ENCODE peak calls at places on chromosome 16, in five cellular contexts. A is Peyer's patch, M is brain microvascular endothelial cell, X is retinal pigment epithelial cell, J is heart right ventricle. L is an unnamed sample.

GRCh38 chr16:67736858-67737257 is 17.7 kb upstream of the GFOD2 start:
- DNase-seq in A (no peak), M (no peak), X (no peak), J (no peak), L (no peak)

GRCh38 chr16:48105456-48105855 is 50.3 kb downstream of the ABCC12 start:
- DNase-seq in A (no peak), M (no peak), X (no peak), J (no peak), L (no peak)

GRCh38 chr16:57172891-57173290 is 12.9 kb downstream of the PSME3IP1 start:
- DNase-seq in A (no peak), M (no peak), X (no peak), J (no peak), L (no peak)

GRCh38 chr16:85380905-85381737 is 232.0 kb upstream of the GSE1 start:
- DNase-seq in A (no peak), M (no peak), X (no peak), J (no peak), L (no peak)

GRCh38 chr16:68086336-68086821 is 1.2 kb downstream of the NFATC3 start:
- DNase-seq in A (no peak), M (no peak), X (no peak), J (no peak), L (no peak)

GRCh38 chr16:30377050-30377811 is 2.6 kb downstream of the MYL11 start:
- DNase-seq in A (peak), M (no peak), X (no peak), J (no peak), L (no peak)

GRCh38 chr16:84689126-84689525 is 10.7 kb upstream of the USP10 start:
- DNase-seq in A (no peak), M (peak), X (peak), J (no peak), L (peak)

GRCh38 chr16:84952335-84953050 is 58.8 kb downstream of the ZDHHC7 start:
- DNase-seq in A (peak), M (peak), X (peak), J (peak), L (no peak)

GRCh38 chr16:28317040-28317880 is 24.9 kb downstream of the SBK1 start:
- DNase-seq in A (peak), M (peak), X (peak), J (peak), L (no peak)

GRCh38 chr16:10982430-10983174 is 38.2 kb downstream of the CLEC16A start:
- DNase-seq in A (no peak), M (no peak), X (no peak), J (no peak), L (no peak)

GRCh38 chr16:66606000-66606751 is 1.7 kb downstream of the CMTM3 start:
- DNase-seq in A (no peak), M (no peak), X (no peak), J (no peak), L (no peak)

GRCh38 chr16:29824589-29825144 is 4.4 kb downstream of the MVP start:
- DNase-seq in A (no peak), M (no peak), X (no peak), J (no peak), L (no peak)

GRCh38 chr16:68166264-68166663 is 69.7 kb downstream of the ESRP2 start:
- DNase-seq in A (no peak), M (no peak), X (no peak), J (no peak), L (no peak)

GRCh38 chr16:75965504-75966374 is 239.4 kb upstream of the CPHXL start:
- DNase-seq in A (no peak), M (no peak), X (no peak), J (no peak), L (no peak)

GRCh38 chr16:67613808-67614207 is 31.1 kb upstream of the CARMIL2 start:
- DNase-seq in A (no peak), M (no peak), X (no peak), J (no peak), L (no peak)

GRCh38 chr16:68197250-68197649 is 38.7 kb downstream of the ESRP2 start:
- DNase-seq in A (no peak), M (peak), X (no peak), J (no peak), L (no peak)

GRCh38 chr16:57728336-57729181 is 7.0 kb upstream of the KATNB1 start:
- DNase-seq in A (peak), M (no peak), X (no peak), J (no peak), L (no peak)

GRCh38 chr16:87582966-87583325 is 19.4 kb upstream of the JPH3 start:
- DNase-seq in A (no peak), M (no peak), X (no peak), J (no peak), L (no peak)

GRCh38 chr16:75392911-75393310 is 40.4 kb downstream of the CFDP1 start:
- DNase-seq in A (peak), M (no peak), X (no peak), J (no peak), L (no peak)

GRCh38 chr16:31329671-31330552 is 25.1 kb upstream of the ITGAX start:
- DNase-seq in A (no peak), M (no peak), X (no peak), J (no peak), L (no peak)

GRCh38 chr16:11793840-11794239 is 3.2 kb downstream of the ZC3H7A start:
- DNase-seq in A (peak), M (no peak), X (no peak), J (peak), L (no peak)

GRCh38 chr16:30941600-30942420 is 7.1 kb upstream of the ORAI3 start:
- DNase-seq in A (peak), M (peak), X (no peak), J (peak), L (no peak)

GRCh38 chr16:85423631-85424030 is 189.5 kb upstream of the GSE1 start:
- DNase-seq in A (no peak), M (no peak), X (no peak), J (no peak), L (no peak)

GRCh38 chr16:67645397-67646121 is 615 bp downstream of the CARMIL2 start:
- DNase-seq in A (no peak), M (no peak), X (no peak), J (no peak), L (no peak)

GRCh38 chr16:71627631-71628236 is 1.8 kb downstream of the MARVELD3 start:
- DNase-seq in A (peak), M (no peak), X (no peak), J (no peak), L (no peak)

GRCh38 chr16:30903002-30903401 is 6.6 kb downstream of the CTF1 start:
- DNase-seq in A (no peak), M (no peak), X (no peak), J (no peak), L (no peak)

GRCh38 chr16:12300490-12300889 is 324.0 kb downstream of the SNX29 start:
- DNase-seq in A (no peak), M (no peak), X (no peak), J (no peak), L (no peak)

GRCh38 chr16:86510465-86511261 is at the start of gene FOXF1:
- DNase-seq in A (no peak), M (no peak), X (no peak), J (peak), L (no peak)

GRCh38 chr16:48865511-48865910 is 255.5 kb upstream of the N4BP1 start:
- DNase-seq in A (no peak), M (no peak), X (no peak), J (no peak), L (no peak)

GRCh38 chr16:56888806-56889205 is 23.8 kb downstream of the SLC12A3 start:
- DNase-seq in A (no peak), M (no peak), X (no peak), J (no peak), L (no peak)

GRCh38 chr16:49464093-49464492 is 90.5 kb downstream of the C16orf78 start:
- DNase-seq in A (no peak), M (no peak), X (no peak), J (no peak), L (no peak)

GRCh38 chr16:19745286-19746018 is 27.4 kb downstream of the IQCK start:
- DNase-seq in A (no peak), M (no peak), X (no peak), J (no peak), L (no peak)

GRCh38 chr16:21646091-21646490 is 6.3 kb downstream of the IGSF6 start:
- DNase-seq in A (no peak), M (peak), X (peak), J (no peak), L (no peak)
- H3K4me3 ChIP-seq in A (no peak), M (no peak), X (no peak), J (peak), L (no peak)

GRCh38 chr16:88754912-88755744 is 29.9 kb downstream of the PIEZO1 start:
- DNase-seq in A (no peak), M (no peak), X (no peak), J (no peak), L (peak)
- TF ChIP-seq CTCF in A (peak), M (peak), X (peak), J (peak), L (peak)

GRCh38 chr16:65122724-65122973 is 786 bp upstream of the CDH11 start:
- DNase-seq in A (no peak), M (no peak), X (no peak), J (no peak), L (no peak)

GRCh38 chr16:65122974-65123845 is 1.3 kb upstream of the CDH11 start:
- DNase-seq in A (peak), M (no peak), X (no peak), J (peak), L (no peak)

GRCh38 chr16:65120811-65121721 is 797 bp downstream of the CDH11 start:
- DNase-seq in A (no peak), M (no peak), X (no peak), J (peak), L (no peak)

GRCh38 chr16:65123846-65124513 is 2.1 kb upstream of the CDH11 start:
- DNase-seq in A (no peak), M (no peak), X (no peak), J (no peak), L (no peak)

GRCh38 chr16:65121870-65122723 is at the start of gene CDH11:
- DNase-seq in A (peak), M (peak), X (no peak), J (peak), L (no peak)
- H3K4me3 ChIP-seq in A (peak), M (peak), X (peak), J (peak), L (peak)

GRCh38 chr16:55647798-55648197 is 8.0 kb upstream of the SLC6A2 start:
- DNase-seq in A (no peak), M (no peak), X (no peak), J (no peak), L (no peak)
- TF ChIP-seq CTCF in A (no peak), M (no peak), X (no peak), J (no peak), L (no peak)

DNA sequence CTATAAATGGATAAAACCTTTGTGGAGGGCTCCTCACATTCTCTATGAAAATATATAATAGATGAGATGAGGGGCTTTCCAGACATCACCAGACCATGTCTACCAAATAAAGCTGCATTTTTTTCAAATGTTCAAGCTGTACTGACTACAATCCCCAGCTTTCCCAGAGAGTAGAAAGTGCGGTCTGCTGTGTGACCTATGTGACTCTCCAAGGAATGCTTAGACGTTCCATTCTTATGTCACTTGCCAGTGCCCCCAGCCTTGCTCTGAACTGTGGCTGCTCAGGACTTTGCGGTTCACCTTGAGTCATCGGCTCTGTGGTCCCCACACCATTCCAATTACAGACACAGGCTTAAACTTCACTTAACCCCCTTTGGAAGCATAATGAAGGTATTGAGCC is 47.8 kb upstream of the SCNN1B start:
- DNase-seq in A (no peak), M (peak), X (peak), J (no peak), L (peak)
- H3K4me3 ChIP-seq in A (no peak), M (no peak), X (no peak), J (no peak), L (no peak)

L was measured in AG04449.